ENCODE peak calls at places on chromosomes 3 and 15, in ten cellular contexts. O is NCI-H1436, W is mesenteric fat pad, A is HEK293T, D is NCI-H82, I is IMR-90, M is A673, S is OCI-M1, P is GM23338, E is fibroblast of mammary gland. V is an unnamed sample.

GRCh38 chr15:63044077-63044644 is 1.6 kb downstream of the TPM1 start:
- DNase-seq in O (no peak), W (no peak), A (no peak), D (no peak), I (no peak), M (no peak), S (no peak), P (no peak), E (no peak), V (no peak)

GRCh38 chr15:56675930-56676329 is 57.4 kb downstream of the ZNF280D start:
- DNase-seq in O (no peak), W (no peak), A (no peak), D (no peak), I (no peak), M (no peak), S (no peak), P (no peak), E (no peak), V (no peak)

GRCh38 chr15:85618956-85619491 is 175.7 kb downstream of the KLHL25 start:
- DNase-seq in O (no peak), W (no peak), A (no peak), D (no peak), I (peak), M (peak), S (no peak), P (peak), E (peak), V (peak)

GRCh38 chr3:149908558-149908957 is 62.1 kb downstream of the PFN2 start:
- DNase-seq in O (no peak), W (no peak), A (no peak), D (peak), I (no peak), M (no peak), S (no peak), P (no peak), E (no peak), V (no peak)

GRCh38 chr3:154175041-154175440 is 53.9 kb downstream of the ARHGEF26 start:
- DNase-seq in O (no peak), W (no peak), A (no peak), D (no peak), I (no peak), M (no peak), S (no peak), P (peak), E (no peak), V (no peak)

GRCh38 chr3:14333215-14333614 is 69.2 kb upstream of the SLC6A6 start:
- DNase-seq in O (no peak), W (no peak), A (no peak), D (no peak), I (no peak), M (no peak), S (no peak), P (no peak), E (no peak), V (no peak)

GRCh38 chr15:44956388-44956787 is at the start of gene TERB2:
- DNase-seq in O (no peak), W (no peak), A (no peak), D (no peak), I (no peak), M (no peak), S (peak), P (peak), E (no peak), V (no peak)

GRCh38 chr3:49260711-49261357 is 16.2 kb downstream of the C3orf62 start:
- DNase-seq in O (no peak), W (no peak), A (no peak), D (no peak), I (no peak), M (no peak), S (no peak), P (no peak), E (peak), V (no peak)

GRCh38 chr3:133592843-133593242 is 19.4 kb downstream of the CDV3 start:
- DNase-seq in O (no peak), W (no peak), A (no peak), D (no peak), I (no peak), M (no peak), S (no peak), P (no peak), E (no peak), V (no peak)

V was measured in KBM-7.